ENCODE peak calls at places on chromosomes 6 and 20, in ten cellular contexts. M is activated naive CD8-positive, alpha-beta T cell treated with anti-CD3 and anti-CD28 coated beads, Interleukin-2, amount 50 U/mL, for 24 hours; A is effector memory CD4-positive, alpha-beta T cell; R is mesendoderm; B is neural crest cell; T is BE2C; U is HTR-8/SVneo; J is activated CD8-positive, alpha-beta memory T cell treated with anti-CD3 and anti-CD28 coated beads for 24 hours; O is NCI-H1092 treated with DMSO at 0.1 percent for 48 hours; S is activated CD4-positive, alpha-beta T cell treated with anti-CD3 and anti-CD28 coated beads for 1 hour. K is an unnamed sample.

GRCh38 chr20:1402149-1402548 is 9.3 kb upstream of the FKBP1A start:
- DNase-seq in M (no peak), A (no peak), R (no peak), B (no peak), T (no peak), U (no peak), J (no peak), O (no peak), S (no peak), K (no peak)

GRCh38 chr6:15623282-15624116 is 39.3 kb downstream of the DTNBP1 start:
- DNase-seq in M (no peak), A (no peak), R (peak; percentile 14), B (no peak), T (peak; percentile 11), U (peak; percentile 7), J (no peak), O (peak; percentile 0), S (no peak), K (peak; percentile 40)

GRCh38 chr20:4052554-4052953 is 37.2 kb upstream of the RNF24 start:
- DNase-seq in M (no peak), A (no peak), R (no peak), B (no peak), T (no peak), U (no peak), J (no peak), O (no peak), S (no peak), K (no peak)

GRCh38 chr6:2744206-2744771 is 6.4 kb downstream of the MYLK4 start:
- DNase-seq in M (no peak), A (no peak), R (no peak), B (no peak), T (no peak), U (no peak), J (no peak), O (peak; percentile 45), S (no peak), K (no peak)

GRCh38 chr6:11381801-11382513 is 149.5 kb upstream of the NEDD9 start:
- DNase-seq in M (peak; percentile 57), A (peak; percentile 65), R (peak; percentile 15), B (no peak), T (no peak), U (no peak), J (peak; percentile 82), O (no peak), S (peak; percentile 52), K (no peak)

GRCh38 chr6:18823782-18824386 is 436.7 kb downstream of the RNF144B start:
- DNase-seq in M (peak; percentile 59), A (no peak), R (peak; percentile 80), B (peak; percentile 46), T (peak; percentile 54), U (no peak), J (no peak), O (no peak), S (no peak), K (peak; percentile 12)

GRCh38 chr6:26312501-26313390 is 52.3 kb upstream of the BTN3A2 start:
- DNase-seq in M (peak; percentile 86), A (peak; percentile 65), R (peak; percentile 99), B (peak; percentile 75), T (peak; percentile 84), U (no peak), J (peak; percentile 95), O (peak; percentile 79), S (peak; percentile 76), K (peak; percentile 83)

GRCh38 chr6:151306269-151306783 is 66.6 kb downstream of the AKAP12 start:
- DNase-seq in M (no peak), A (no peak), R (no peak), B (no peak), T (no peak), U (no peak), J (no peak), O (no peak), S (no peak), K (no peak)

GRCh38 chr20:25247100-25247665 is 702 bp upstream of the PYGB start:
- DNase-seq in M (peak; percentile 33), A (no peak), R (peak; percentile 84), B (peak; percentile 51), T (peak; percentile 75), U (peak; percentile 60), J (no peak), O (peak; percentile 59), S (no peak), K (peak; percentile 83)

GRCh38 chr6:41294463-41294862 is 8.0 kb upstream of the TREM1 start:
- DNase-seq in M (peak; percentile 18), A (no peak), R (no peak), B (no peak), T (no peak), U (no peak), J (no peak), O (no peak), S (no peak), K (no peak)

GRCh38 chr6:18148304-18149025 is 6.4 kb downstream of the TPMT start:
- DNase-seq in M (no peak), A (no peak), R (no peak), B (no peak), T (no peak), U (peak; percentile 67), J (no peak), O (no peak), S (no peak), K (no peak)

GRCh38 chr6:10389739-10390494 is 25.0 kb downstream of the TFAP2A start:
- DNase-seq in M (no peak), A (no peak), R (no peak), B (no peak), T (no peak), U (no peak), J (no peak), O (no peak), S (no peak), K (no peak)

GRCh38 chr20:37902504-37903313 is at the start of gene VSTM2L:
- DNase-seq in M (no peak), A (no peak), R (peak; percentile 56), B (peak; percentile 39), T (peak; percentile 38), U (no peak), J (no peak), O (no peak), S (no peak), K (no peak)

GRCh38 chr6:158049055-158050028 is 67.7 kb downstream of the SYNJ2 start:
- DNase-seq in M (no peak), A (no peak), R (no peak), B (no peak), T (peak; percentile 57), U (no peak), J (no peak), O (no peak), S (no peak), K (no peak)

GRCh38 chr6:34575326-34575725 is 19.2 kb upstream of the SPDEF start:
- DNase-seq in M (no peak), A (no peak), R (peak; percentile 53), B (no peak), T (no peak), U (no peak), J (no peak), O (no peak), S (no peak), K (no peak)

GRCh38 chr6:158016571-158017383 is 35.1 kb downstream of the SYNJ2 start:
- DNase-seq in M (no peak), A (no peak), R (no peak), B (no peak), T (no peak), U (no peak), J (no peak), O (no peak), S (no peak), K (no peak)

GRCh38 chr6:35428421-35429149 is 23.6 kb upstream of the FANCE start:
- DNase-seq in M (no peak), A (no peak), R (peak; percentile 48), B (no peak), T (no peak), U (no peak), J (no peak), O (no peak), S (no peak), K (no peak)

GRCh38 chr20:23092409-23092756 is 6.3 kb upstream of the CD93 start:
- DNase-seq in M (no peak), A (no peak), R (no peak), B (no peak), T (no peak), U (no peak), J (no peak), O (peak; percentile 54), S (no peak), K (no peak)

GRCh38 chr6:166313255-166314070 is 5.3 kb upstream of the PRR18 start:
- DNase-seq in M (peak; percentile 55), A (no peak), R (peak; percentile 71), B (peak; percentile 57), T (peak; percentile 65), U (no peak), J (peak; percentile 78), O (peak; percentile 46), S (no peak), K (no peak)

GRCh38 chr6:169253745-169254238 is at the start of gene THBS2:
- DNase-seq in M (no peak), A (no peak), R (peak; percentile 35), B (no peak), T (no peak), U (peak; percentile 76), J (no peak), O (no peak), S (no peak), K (no peak)

GRCh38 chr6:31485063-31485462 is 12.9 kb upstream of the MICB start:
- DNase-seq in M (no peak), A (no peak), R (no peak), B (no peak), T (no peak), U (no peak), J (peak; percentile 13), O (no peak), S (no peak), K (no peak)

GRCh38 chr20:45187693-45188092 is 13.0 kb downstream of the PI3 start:
- DNase-seq in M (no peak), A (no peak), R (no peak), B (no peak), T (no peak), U (no peak), J (no peak), O (no peak), S (no peak), K (no peak)

GRCh38 chr6:15243994-15244604 is 1.8 kb upstream of the JARID2 start:
- DNase-seq in M (no peak), A (no peak), R (peak; percentile 85), B (no peak), T (no peak), U (no peak), J (no peak), O (no peak), S (no peak), K (no peak)

GRCh38 chr6:3784423-3784822 is 32.9 kb upstream of the PXDC1 start:
- DNase-seq in M (no peak), A (no peak), R (no peak), B (no peak), T (no peak), U (no peak), J (no peak), O (no peak), S (no peak), K (no peak)

GRCh38 chr6:45196121-45196520 is 132.0 kb upstream of the RUNX2 start:
- DNase-seq in M (no peak), A (no peak), R (no peak), B (no peak), T (no peak), U (no peak), J (no peak), O (no peak), S (no peak), K (no peak)

GRCh38 chr20:17281478-17281877 is 54.6 kb downstream of the PCSK2 start:
- DNase-seq in M (peak; percentile 13), A (no peak), R (peak; percentile 79), B (peak; percentile 14), T (peak; percentile 57), U (no peak), J (no peak), O (peak; percentile 24), S (no peak), K (peak; percentile 12)

GRCh38 chr6:35948725-35949124 is 27.8 kb upstream of the SRPK1 start:
- DNase-seq in M (no peak), A (no peak), R (peak; percentile 82), B (peak; percentile 12), T (peak; percentile 22), U (no peak), J (no peak), O (no peak), S (no peak), K (no peak)

GRCh38 chr20:57432874-57433491 is 41.8 kb downstream of the RBM38 start:
- DNase-seq in M (peak; percentile 69), A (peak; percentile 38), R (no peak), B (no peak), T (no peak), U (no peak), J (peak; percentile 82), O (no peak), S (peak; percentile 43), K (no peak)

K was measured in SK-N-DZ.